ENCODE peak calls at places on chromosomes 2 and 18, in seven cellular contexts. B is tibial artery, G is Caco-2, K is pancreas, H is astrocyte of the cerebellum, X is dorsolateral prefrontal cortex, C is OCI-LY7. N is an unnamed sample.

GRCh38 chr2:193584522-193584938 is 1389.8 kb upstream of the TMEFF2 start:
- DNase-seq in B (no peak), G (peak), K (no peak), H (no peak), X (no peak), C (peak), N (peak)

GRCh38 chr2:173898996-173899395 is 66.2 kb downstream of the SP3 start:
- DNase-seq in B (no peak), G (no peak), K (no peak), H (no peak), X (no peak), C (no peak), N (no peak)

GRCh38 chr18:32378705-32379104 is 92.0 kb downstream of the GAREM1 start:
- DNase-seq in B (no peak), G (no peak), K (peak), H (no peak), X (no peak), C (no peak), N (no peak)

GRCh38 chr18:36315736-36316135 is 18.2 kb downstream of the FHOD3 start:
- DNase-seq in B (no peak), G (no peak), K (no peak), H (no peak), X (no peak), C (no peak), N (peak)

GRCh38 chr2:39743170-39743851 is 35.7 kb downstream of the THUMPD2 start:
- DNase-seq in B (no peak), G (no peak), K (no peak), H (peak), X (no peak), C (no peak), N (no peak)

GRCh38 chr2:44943693-44944101 is 2.2 kb downstream of the SIX3 start:
- DNase-seq in B (no peak), G (no peak), K (no peak), H (no peak), X (no peak), C (no peak), N (peak)

GRCh38 chr2:70785137-70785911 is 5.1 kb downstream of the FIGLA start:
- DNase-seq in B (no peak), G (peak), K (no peak), H (no peak), X (peak), C (peak), N (peak)

GRCh38 chr2:225660262-225661091 is 261.0 kb downstream of the NYAP2 start:
- DNase-seq in B (peak), G (peak), K (peak), H (peak), X (peak), C (peak), N (peak)

GRCh38 chr2:222907790-222908431 is 47.1 kb downstream of the ACSL3 start:
- DNase-seq in B (no peak), G (no peak), K (no peak), H (peak), X (no peak), C (no peak), N (no peak)

GRCh38 chr18:57898506-57899124 is 95.5 kb upstream of the ATP8B1 start:
- DNase-seq in B (no peak), G (no peak), K (no peak), H (peak), X (no peak), C (no peak), N (no peak)

GRCh38 chr2:72263043-72263780 is 115.5 kb upstream of the CYP26B1 start:
- DNase-seq in B (no peak), G (no peak), K (no peak), H (no peak), X (no peak), C (no peak), N (peak)

GRCh38 chr2:71060871-71061270 is 7.6 kb upstream of the NAGK start:
- DNase-seq in B (no peak), G (no peak), K (no peak), H (no peak), X (no peak), C (no peak), N (no peak)

GRCh38 chr2:2328847-2329246 is 2.2 kb downstream of the MYT1L start:
- DNase-seq in B (no peak), G (peak), K (no peak), H (no peak), X (no peak), C (no peak), N (no peak)

GRCh38 chr2:234467289-234467688 is 29.6 kb downstream of the ARL4C start:
- DNase-seq in B (no peak), G (no peak), K (no peak), H (no peak), X (no peak), C (no peak), N (no peak)

GRCh38 chr2:209512951-209513350 is 89.1 kb downstream of the MAP2 start:
- DNase-seq in B (no peak), G (no peak), K (no peak), H (no peak), X (no peak), C (no peak), N (no peak)

GRCh38 chr18:55485666-55486065 is 102.3 kb downstream of the TCF4 start:
- DNase-seq in B (no peak), G (no peak), K (no peak), H (peak), X (no peak), C (no peak), N (no peak)

GRCh38 chr18:413263-413662 is 87.2 kb downstream of the COLEC12 start:
- DNase-seq in B (no peak), G (no peak), K (no peak), H (no peak), X (no peak), C (no peak), N (no peak)

GRCh38 chr18:12403601-12404506 is 3.9 kb upstream of the PRELID3A start:
- DNase-seq in B (no peak), G (no peak), K (no peak), H (peak), X (no peak), C (no peak), N (no peak)

GRCh38 chr2:87403893-87404175 is 344.1 kb upstream of the PLGLB2 start:
- DNase-seq in B (no peak), G (no peak), K (no peak), H (no peak), X (no peak), C (no peak), N (no peak)

GRCh38 chr2:205725059-205725458 is 42.8 kb downstream of the NRP2 start:
- DNase-seq in B (no peak), G (no peak), K (no peak), H (no peak), X (no peak), C (no peak), N (no peak)

GRCh38 chr2:205730701-205731271 is 48.5 kb downstream of the NRP2 start:
- DNase-seq in B (no peak), G (peak), K (no peak), H (no peak), X (no peak), C (no peak), N (no peak)

GRCh38 chr2:205726506-205726905 is 44.2 kb downstream of the NRP2 start:
- DNase-seq in B (no peak), G (no peak), K (no peak), H (no peak), X (no peak), C (no peak), N (no peak)

GRCh38 chr2:205730191-205730590 is 47.9 kb downstream of the NRP2 start:
- DNase-seq in B (no peak), G (no peak), K (no peak), H (no peak), X (no peak), C (no peak), N (no peak)

DNA sequence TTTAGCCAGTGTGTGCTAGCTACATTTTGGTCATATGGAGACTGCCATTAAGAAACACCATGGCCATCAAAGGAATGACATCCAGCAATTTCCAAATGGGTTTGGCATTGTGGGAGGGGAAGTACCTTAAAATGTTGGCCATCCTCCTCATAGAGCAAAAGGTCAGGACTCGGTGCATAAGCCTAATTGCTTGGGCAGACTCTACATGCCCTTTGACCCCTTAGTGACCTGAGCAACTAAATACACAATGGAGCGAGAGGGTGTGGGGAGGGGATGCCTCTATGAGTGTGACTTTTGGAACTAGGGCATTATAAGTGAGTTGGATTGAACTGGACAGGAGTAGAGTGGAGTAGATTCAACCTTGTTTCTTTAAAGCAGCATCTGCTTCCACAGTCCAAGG is 44.9 kb downstream of the NRP2 start:
- DNase-seq in B (no peak), G (no peak), K (no peak), H (no peak), X (no peak), C (no peak), N (no peak)
- H3K4me3 ChIP-seq in B (no peak), G (no peak), K (no peak), H (no peak), X (no peak), C (no peak), N (no peak)

GRCh38 chr18:44680271-44681038 is at the start of gene SETBP1:
- DNase-seq in B (peak), G (peak), K (peak), H (peak), X (peak), C (peak), N (peak)

GRCh38 chr18:44678725-44679055 is 2.0 kb upstream of the SETBP1 start:
- DNase-seq in B (no peak), G (no peak), K (no peak), H (no peak), X (no peak), C (no peak), N (no peak)

GRCh38 chr18:44681039-44681595 is 429 bp downstream of the SETBP1 start:
- DNase-seq in B (no peak), G (no peak), K (no peak), H (no peak), X (no peak), C (peak), N (no peak)

GRCh38 chr18:44679056-44679911 is 1.4 kb upstream of the SETBP1 start:
- DNase-seq in B (peak), G (peak), K (peak), H (peak), X (peak), C (peak), N (peak)

GRCh38 chr18:44679912-44680270 is 797 bp upstream of the SETBP1 start:
- DNase-seq in B (peak), G (peak), K (peak), H (no peak), X (peak), C (peak), N (peak)
- H3K4me3 ChIP-seq in B (peak), G (peak), K (peak), H (peak), X (peak), C (peak), N (peak)

DNA sequence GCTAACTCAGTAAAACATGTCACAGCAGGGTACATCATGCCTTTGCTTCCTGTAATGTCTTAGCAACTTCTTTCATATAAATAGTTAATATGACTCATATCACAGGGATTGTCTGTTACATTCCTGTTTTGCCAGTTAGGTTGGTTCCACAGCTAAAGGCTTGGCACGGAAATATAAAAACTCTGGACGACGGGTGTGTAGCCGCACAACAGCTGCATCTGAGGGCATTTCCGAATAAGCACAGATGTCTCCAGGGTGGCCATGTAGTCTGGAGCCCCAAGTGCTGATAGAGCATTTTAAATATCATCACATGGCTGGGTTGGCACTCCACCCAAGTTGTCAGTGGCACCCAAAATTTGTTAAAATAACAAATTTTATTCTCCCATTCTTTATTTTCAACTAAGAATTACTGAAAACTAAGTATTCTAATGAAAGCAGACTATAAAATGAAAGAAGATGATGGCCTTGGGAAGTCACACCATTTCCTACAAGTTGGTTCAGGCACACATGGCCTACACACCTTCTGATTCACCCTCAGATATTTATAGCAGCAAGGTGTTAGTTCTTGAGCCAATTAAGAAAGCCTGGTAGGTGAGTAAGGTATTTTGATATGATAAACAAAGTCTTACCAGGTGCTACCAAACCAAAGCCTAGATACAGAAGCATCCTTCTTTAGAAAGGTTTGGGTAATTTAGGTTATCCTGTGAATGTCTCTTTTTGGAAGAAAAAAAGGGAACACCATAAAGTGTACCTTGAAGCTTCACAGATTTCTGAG is 61.8 kb upstream of the STK17B start:
- DNase-seq in B (peak), G (peak), K (peak), H (peak), X (no peak), C (peak), N (no peak)
- H3K4me3 ChIP-seq in B (no peak), G (no peak), K (no peak), H (no peak), X (no peak), C (peak), N (no peak)

GRCh38 chr2:19987936-19988335 is 2.0 kb downstream of the WDR35 start:
- DNase-seq in B (no peak), G (no peak), K (no peak), H (no peak), X (no peak), C (peak), N (no peak)
- H3K4me3 ChIP-seq in B (no peak), G (no peak), K (no peak), H (no peak), X (no peak), C (no peak), N (no peak)

DNA sequence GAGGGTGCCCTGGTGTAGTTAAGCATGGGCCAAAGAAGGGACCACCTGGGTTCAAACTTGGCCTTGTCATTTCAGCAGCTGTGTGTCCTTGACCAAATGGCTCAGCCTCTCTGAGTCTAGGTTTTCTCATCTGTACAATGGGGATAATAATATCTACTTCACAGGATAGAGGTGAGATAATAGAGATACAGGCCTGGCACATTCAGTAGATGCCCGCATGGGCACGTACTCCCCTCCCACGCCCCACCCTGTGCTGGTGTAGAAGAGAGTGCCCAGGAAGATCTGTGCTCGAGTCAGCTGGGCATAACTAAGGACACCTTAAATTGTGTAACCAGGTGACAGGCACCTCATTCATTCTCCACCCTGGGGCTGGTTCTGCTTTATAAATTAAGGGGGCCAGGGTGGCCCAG is 8.4 kb upstream of the TMEM185B start:
- DNase-seq in B (no peak), G (no peak), K (no peak), H (no peak), X (no peak), C (peak), N (no peak)
- H3K4me3 ChIP-seq in B (peak), G (no peak), K (peak), H (no peak), X (no peak), C (peak), N (no peak)

DNA sequence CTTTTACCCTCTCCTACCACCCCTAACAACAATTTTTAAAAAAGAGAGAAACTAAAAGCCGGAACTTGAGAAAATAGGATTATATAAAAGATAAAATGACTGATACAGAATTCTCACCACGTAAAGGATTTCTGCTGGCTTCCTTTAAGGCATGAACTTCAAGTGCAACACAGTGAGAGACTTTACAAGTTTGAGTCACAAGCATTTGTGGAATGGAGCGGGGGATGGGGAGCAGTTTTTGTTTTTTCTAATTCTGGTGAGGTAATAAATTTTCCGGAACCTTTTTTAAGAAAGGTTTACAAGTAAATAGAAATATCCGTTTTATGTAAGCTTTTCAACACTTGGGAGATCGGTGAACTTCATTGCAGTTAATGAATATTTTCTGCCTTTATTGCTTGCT is 1.8 kb upstream of the CDH2 start:
- DNase-seq in B (no peak), G (no peak), K (no peak), H (no peak), X (no peak), C (no peak), N (no peak)
- H3K4me3 ChIP-seq in B (peak), G (no peak), K (no peak), H (peak), X (peak), C (no peak), N (no peak)

DNA sequence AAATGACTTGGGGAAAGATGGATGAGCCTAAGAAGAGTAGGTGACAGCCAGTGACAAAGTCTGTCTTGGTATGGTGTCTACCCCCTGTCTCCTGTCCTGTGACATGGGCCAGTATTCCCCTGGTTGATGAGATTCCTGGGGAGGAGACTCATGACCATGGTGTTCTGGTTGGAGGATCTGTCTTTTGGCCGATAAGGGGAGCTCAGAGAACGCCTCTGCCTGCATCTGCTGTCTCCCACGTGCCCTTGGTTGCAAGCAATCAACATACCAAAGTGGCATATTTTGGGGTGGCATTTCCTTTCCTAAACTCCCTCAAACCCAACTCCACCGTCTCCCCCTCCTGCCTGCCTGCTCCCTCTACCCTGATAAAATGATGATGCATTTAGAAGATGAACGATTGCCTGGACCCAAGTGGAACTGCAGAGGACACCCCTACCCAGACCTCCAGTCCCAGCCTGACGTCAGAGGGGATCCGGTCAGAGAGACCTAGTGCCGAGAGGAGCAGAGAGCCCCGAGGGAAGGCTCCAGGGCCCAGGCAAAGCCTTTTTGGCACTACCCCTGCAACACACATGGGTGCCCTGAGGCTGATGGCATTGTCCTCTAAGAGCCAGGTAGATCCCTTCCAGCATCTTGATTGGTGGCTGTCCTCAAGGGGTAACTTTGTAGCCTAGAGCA is 124.2 kb upstream of the MSH6 start:
- DNase-seq in B (no peak), G (no peak), K (no peak), H (no peak), X (no peak), C (peak), N (no peak)
- H3K4me3 ChIP-seq in B (no peak), G (no peak), K (no peak), H (no peak), X (no peak), C (peak), N (no peak)

DNA sequence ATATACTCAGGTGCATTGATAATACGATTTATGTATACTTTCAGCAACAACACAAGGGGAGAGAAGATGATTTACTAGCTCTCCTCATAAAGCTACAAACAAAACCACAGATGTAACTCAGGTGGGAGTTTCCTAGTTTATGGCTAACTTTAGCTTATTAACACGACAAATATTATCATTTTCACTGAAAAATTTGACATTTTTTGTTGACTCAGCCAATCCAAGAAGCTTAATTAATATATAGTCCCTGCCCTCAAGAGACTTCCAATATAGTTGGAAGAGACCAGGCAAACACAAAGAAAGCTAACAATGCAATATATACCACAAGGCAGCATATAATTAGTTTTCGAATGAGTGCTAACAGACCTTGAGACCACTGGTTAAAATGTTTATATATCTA is 786 bp downstream of the WDR12 start:
- DNase-seq in B (no peak), G (no peak), K (no peak), H (no peak), X (no peak), C (no peak), N (no peak)
- H3K4me3 ChIP-seq in B (peak), G (peak), K (peak), H (peak), X (peak), C (peak), N (peak)

DNA sequence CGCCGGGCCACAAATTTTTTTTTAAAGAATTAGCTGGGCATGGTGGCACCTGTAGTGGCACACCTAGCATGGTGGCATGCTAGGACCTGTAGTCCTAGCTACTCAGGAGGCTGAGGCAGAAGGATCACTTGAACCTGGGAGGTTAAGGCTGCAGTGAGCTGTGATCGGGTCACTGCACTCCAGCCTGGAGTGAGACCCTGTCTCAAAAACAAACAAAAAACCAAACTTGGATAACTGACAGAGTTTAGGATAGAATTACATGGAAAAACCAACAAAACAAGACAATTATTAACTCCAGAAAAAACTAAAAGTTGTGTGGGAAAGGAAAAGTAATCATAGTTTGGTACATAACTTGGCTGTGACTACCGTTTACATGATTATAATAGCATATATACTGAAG is 1.6 kb upstream of the CFLAR start:
- DNase-seq in B (no peak), G (no peak), K (no peak), H (no peak), X (no peak), C (no peak), N (no peak)
- H3K4me3 ChIP-seq in B (no peak), G (no peak), K (no peak), H (no peak), X (no peak), C (no peak), N (no peak)